ENCODE peak calls at places on chromosomes 3 and 15, in six cellular contexts. U, M, E, H, R and W are unnamed samples.

GRCh38 chr15:89360294-89360971 is 25.8 kb upstream of the POLG start:
- DNase-seq in U (no peak), M (no peak), E (no peak), H (no peak), R (no peak), W (no peak)

GRCh38 chr15:33126559-33127290 is 67.8 kb downstream of the FMN1 start:
- DNase-seq in U (peak; percentile 72), M (peak; percentile 95), E (peak; percentile 67), H (peak; percentile 94), R (peak; percentile 94), W (no peak)

GRCh38 chr3:64740232-64740631 is 52.4 kb upstream of the ADAMTS9 start:
- DNase-seq in U (no peak), M (peak; percentile 69), E (no peak), H (peak; percentile 5), R (no peak), W (no peak)

GRCh38 chr3:39937874-39938273 is 128.5 kb downstream of the MYRIP start:
- DNase-seq in U (no peak), M (no peak), E (no peak), H (no peak), R (no peak), W (no peak)

GRCh38 chr3:59442056-59442455 is 392.2 kb upstream of the CFAP20DC start:
- DNase-seq in U (no peak), M (peak; percentile 11), E (no peak), H (no peak), R (no peak), W (no peak)

GRCh38 chr3:188274249-188274915 is 120.4 kb downstream of the LPP start:
- DNase-seq in U (no peak), M (peak; percentile 47), E (no peak), H (no peak), R (no peak), W (no peak)

GRCh38 chr3:135147657-135148056 is 352.6 kb downstream of the EPHB1 start:
- DNase-seq in U (no peak), M (no peak), E (no peak), H (no peak), R (no peak), W (no peak)

GRCh38 chr3:158105124-158105709 is 1.0 kb downstream of the SHOX2 start:
- DNase-seq in U (no peak), M (peak; percentile 47), E (peak; percentile 58), H (no peak), R (peak; percentile 22), W (peak; percentile 36)

GRCh38 chr3:66082679-66083078 is 44.0 kb upstream of the MAGI1 start:
- DNase-seq in U (no peak), M (no peak), E (no peak), H (no peak), R (no peak), W (no peak)

GRCh38 chr3:157865449-157865862 is 240.8 kb downstream of the SHOX2 start:
- DNase-seq in U (peak; percentile 42), M (no peak), E (peak; percentile 71), H (peak; percentile 46), R (no peak), W (peak; percentile 57)

GRCh38 chr3:94927175-94927574 is 864.3 kb downstream of the NSUN3 start:
- DNase-seq in U (no peak), M (no peak), E (no peak), H (no peak), R (no peak), W (no peak)

GRCh38 chr15:26879770-26880169 is 12.9 kb downstream of the GABRA5 start:
- DNase-seq in U (no peak), M (no peak), E (no peak), H (no peak), R (no peak), W (no peak)

GRCh38 chr3:153848701-153849100 is 272.5 kb upstream of the ARHGEF26 start:
- DNase-seq in U (no peak), M (no peak), E (no peak), H (no peak), R (no peak), W (no peak)

GRCh38 chr3:119148493-119149180 is 2.7 kb downstream of the TEX55 start:
- DNase-seq in U (no peak), M (peak; percentile 53), E (no peak), H (peak; percentile 82), R (no peak), W (no peak)

GRCh38 chr3:194586839-194587238 is 46.4 kb downstream of the TMEM44 start:
- DNase-seq in U (no peak), M (peak; percentile 82), E (no peak), H (peak; percentile 60), R (no peak), W (no peak)

GRCh38 chr15:92407343-92407742 is 13.7 kb downstream of the ST8SIA2 start:
- DNase-seq in U (no peak), M (no peak), E (no peak), H (no peak), R (no peak), W (no peak)

GRCh38 chr3:37324752-37325407 is 150.5 kb upstream of the LRRFIP2 start:
- DNase-seq in U (no peak), M (peak; percentile 86), E (no peak), H (no peak), R (peak; percentile 38), W (no peak)

GRCh38 chr3:131224886-131225550 is 156.6 kb upstream of the NUDT16 start:
- DNase-seq in U (no peak), M (peak; percentile 61), E (no peak), H (peak; percentile 55), R (no peak), W (no peak)

GRCh38 chr3:4707324-4707723 is 214.2 kb downstream of the ITPR1 start:
- DNase-seq in U (no peak), M (no peak), E (no peak), H (no peak), R (no peak), W (no peak)

GRCh38 chr3:28924744-28925360 is 356.0 kb upstream of the RBMS3 start:
- DNase-seq in U (no peak), M (peak; percentile 33), E (no peak), H (peak; percentile 12), R (no peak), W (no peak)

GRCh38 chr3:55491296-55491816 is 4.2 kb upstream of the WNT5A start:
- DNase-seq in U (no peak), M (peak; percentile 93), E (no peak), H (peak; percentile 37), R (no peak), W (no peak)

GRCh38 chr3:106814231-106814630 is 563.0 kb upstream of the CCDC54 start:
- DNase-seq in U (no peak), M (no peak), E (no peak), H (no peak), R (no peak), W (no peak)

DNA sequence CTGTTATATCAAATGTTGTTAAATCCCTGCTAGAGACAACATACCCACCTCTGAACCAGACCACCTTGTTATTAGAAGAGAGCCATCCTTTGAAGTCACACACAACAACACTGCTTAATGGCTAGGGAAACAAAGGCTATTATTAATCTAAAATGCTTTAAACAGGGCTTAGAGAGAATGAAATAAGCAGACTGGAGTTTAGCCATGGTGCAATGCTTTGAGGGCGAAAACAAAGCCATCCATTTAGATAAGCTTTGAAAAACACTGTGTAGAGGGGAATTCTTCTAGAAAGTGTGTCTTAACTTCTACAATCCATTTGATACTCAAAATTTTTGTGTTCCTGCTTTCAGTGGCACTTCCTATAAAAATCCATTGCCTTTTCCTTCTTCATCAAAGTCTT is 148.6 kb downstream of the IL5RA start:
- DNase-seq in U (no peak), M (no peak), E (no peak), H (no peak), R (no peak), W (no peak)
- TF ChIP-seq CTCF in U (no peak), M (no peak), E (no peak), H (no peak), R (no peak), W (no peak)

DNA sequence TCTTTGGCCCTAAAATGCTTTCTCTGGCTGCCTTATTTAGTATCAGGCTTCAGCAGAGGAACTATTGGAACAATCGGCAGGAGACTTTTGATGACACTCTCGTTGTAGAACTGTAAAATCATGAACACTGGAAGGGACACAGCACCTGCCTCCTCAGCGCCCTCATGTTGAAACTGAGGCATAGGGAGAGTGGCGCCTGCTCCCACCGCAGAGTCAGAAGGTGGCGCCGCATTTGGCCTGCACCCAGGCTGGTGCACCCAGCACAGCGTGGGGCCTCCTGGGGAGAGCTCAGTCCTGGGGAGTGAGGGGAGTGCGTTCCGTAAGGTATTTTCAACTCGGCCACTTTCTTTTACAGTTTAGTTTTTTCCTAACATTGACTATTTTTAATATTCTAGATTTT is 78.2 kb upstream of the BLM start:
- DNase-seq in U (no peak), M (no peak), E (no peak), H (no peak), R (no peak), W (no peak)
- TF ChIP-seq CTCF in U (no peak), M (no peak), E (no peak), H (no peak), R (no peak), W (no peak)

DNA sequence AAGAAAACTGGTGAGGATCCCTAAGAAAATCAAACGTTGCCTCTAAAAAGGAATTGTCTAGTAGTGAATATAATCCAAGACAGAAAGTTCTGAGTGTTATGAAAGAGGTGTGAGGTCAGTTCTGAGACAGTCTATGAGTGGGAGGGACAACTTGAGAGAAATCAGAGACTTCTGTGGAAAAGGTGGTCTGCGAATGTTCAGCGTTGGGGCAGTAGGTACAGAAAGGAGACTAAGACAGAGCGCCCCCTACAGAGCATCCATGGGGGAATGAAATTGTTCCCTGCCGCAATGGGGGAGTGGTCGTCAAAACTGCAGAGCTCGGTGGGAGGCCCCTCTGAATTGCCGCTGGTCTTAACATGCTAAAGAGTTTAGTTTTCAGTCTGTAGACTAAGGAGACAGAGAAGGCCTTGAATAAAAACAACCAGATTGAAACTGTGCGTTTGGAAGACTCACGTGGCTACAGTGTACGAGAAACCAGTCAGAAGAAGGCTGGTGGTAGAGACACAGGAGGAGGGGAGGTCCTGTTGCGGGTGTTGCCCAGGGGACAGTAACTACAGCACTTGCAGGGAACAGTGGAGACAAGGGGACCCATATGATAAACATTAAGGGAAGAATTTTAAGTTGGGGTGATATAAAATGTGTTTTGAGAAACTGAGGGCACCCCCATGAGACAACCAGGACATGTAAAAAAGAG is 6.9 kb downstream of the TNIK start:
- DNase-seq in U (no peak), M (peak; percentile 2), E (no peak), H (no peak), R (no peak), W (no peak)
- TF ChIP-seq CTCF in U (no peak), M (no peak), E (no peak), H (peak; percentile 3), R (peak; percentile 13), W (no peak)

GRCh38 chr3:126568776-126569342 is 10.1 kb upstream of the C3orf22 start:
- DNase-seq in U (no peak), M (no peak), E (no peak), H (no peak), R (no peak), W (no peak)
- TF ChIP-seq CTCF in U (no peak), M (no peak), E (no peak), H (no peak), R (no peak), W (no peak)

GRCh38 chr15:62306851-62307504 is 141.9 kb upstream of the C2CD4B start:
- DNase-seq in U (peak; percentile 68), M (peak; percentile 83), E (no peak), H (peak; percentile 71), R (peak; percentile 30), W (peak; percentile 57)
- TF ChIP-seq CTCF in U (peak; percentile 58), M (peak; percentile 65), E (peak; percentile 66), H (peak; percentile 67), R (peak; percentile 63), W (peak; percentile 33)

GRCh38 chr15:72375846-72376581 is at the start of gene HEXA:
- DNase-seq in U (peak; percentile 81), M (peak; percentile 90), E (peak; percentile 99), H (peak; percentile 88), R (peak; percentile 95), W (peak; percentile 98)
- TF ChIP-seq CTCF in U (no peak), M (no peak), E (no peak), H (no peak), R (no peak), W (no peak)

GRCh38 chr3:89472101-89472500 is 364.7 kb downstream of the EPHA3 start:
- DNase-seq in U (no peak), M (no peak), E (no peak), H (no peak), R (no peak), W (no peak)
- TF ChIP-seq CTCF in U (no peak), M (no peak), E (no peak), H (no peak), R (no peak), W (no peak)